ENCODE peak calls at places on chromosome 7, in nine cellular contexts. L, J, Q, X, E, D, K, C and R are unnamed samples. For H3K27me3 and H3K4me1, the result is how much of the 10 kb centered on the place peaks cover.

GRCh38 chr7:99729501-99730261 is 5.3 kb downstream of the CYP3A7 start:
- DNase-seq in Q (no peak), D (no peak), L (no peak), J (no peak), X (no peak), C (no peak), K (no peak), E (no peak), R (no peak)

GRCh38 chr7:38656976-38657375 is 25.8 kb upstream of the AMPH start:
- DNase-seq in J (no peak), L (no peak), X (no peak), D (no peak), E (no peak), Q (no peak), K (no peak), C (no peak), R (no peak)

GRCh38 chr7:158782638-158783490 is 46.4 kb downstream of the ESYT2 start:
- DNase-seq in D (no peak), Q (no peak), J (no peak), L (no peak), E (peak), X (no peak), K (peak), C (peak), R (peak)

GRCh38 chr7:35645691-35646090 is 49.2 kb downstream of the HERPUD2 start:
- DNase-seq in Q (no peak), X (no peak), C (no peak), L (no peak), E (no peak), K (no peak), D (no peak), J (no peak), R (no peak)

GRCh38 chr7:71237945-71238344 is 106.0 kb downstream of the GALNT17 start:
- DNase-seq in C (peak), Q (no peak), K (no peak), X (peak), L (no peak), E (no peak), D (no peak), J (no peak), R (peak)

GRCh38 chr7:130135208-130136205 is 65.2 kb downstream of the KLHDC10 start:
- DNase-seq in D (no peak), K (peak), Q (no peak), C (no peak), L (no peak), X (no peak), J (no peak), E (no peak), R (no peak)

GRCh38 chr7:39667354-39667923 is 44.1 kb downstream of the RALA start:
- DNase-seq in L (no peak), X (no peak), K (no peak), D (no peak), C (no peak), J (no peak), Q (no peak), E (no peak), R (no peak)

GRCh38 chr7:129786825-129787563 is 165.8 kb downstream of the UBE2H start:
- DNase-seq in K (no peak), E (no peak), D (no peak), C (no peak), X (no peak), J (no peak), Q (no peak), L (no peak), R (no peak)

GRCh38 chr7:118079369-118079768 is 104.6 kb upstream of the LSM8 start:
- DNase-seq in C (no peak), E (no peak), X (no peak), D (no peak), Q (no peak), J (no peak), L (no peak), K (peak), R (no peak)

GRCh38 chr7:117323585-117323876 is 673 bp upstream of the WNT2 start:
- DNase-seq in E (no peak), K (no peak), D (no peak), Q (no peak), J (no peak), X (peak), L (no peak), C (no peak), R (no peak)

GRCh38 chr7:75050501-75050900 is 23.1 kb downstream of the RCC1L start:
- DNase-seq in E (no peak), D (no peak), K (no peak), L (no peak), X (no peak), C (no peak), Q (no peak), J (no peak), R (no peak)

GRCh38 chr7:51054231-51054630 is 262.4 kb downstream of the COBL start:
- DNase-seq in K (no peak), Q (no peak), E (no peak), C (no peak), J (no peak), D (no peak), L (no peak), X (no peak), R (no peak)

GRCh38 chr7:42661312-42661711 is 250.6 kb downstream of the C7orf25 start:
- DNase-seq in D (no peak), Q (peak), E (no peak), X (no peak), L (no peak), J (no peak), C (no peak), K (no peak), R (no peak)

GRCh38 chr7:93159490-93159889 is 11.3 kb upstream of the SAMD9L start:
- DNase-seq in X (no peak), E (no peak), C (no peak), J (no peak), D (no peak), L (no peak), K (peak), Q (no peak), R (no peak)

GRCh38 chr7:134458806-134459698 is at the start of gene AKR1B1:
- DNase-seq in J (peak), E (peak), Q (peak), X (peak), L (peak), D (peak), K (peak), C (peak), R (peak)

GRCh38 chr7:84985073-84985784 is 201.6 kb downstream of the SEMA3D start:
- DNase-seq in X (no peak), Q (no peak), J (no peak), L (no peak), K (peak), D (no peak), E (no peak), C (no peak), R (no peak)

GRCh38 chr7:28533731-28534531 is 121.6 kb downstream of the CREB5 start:
- DNase-seq in L (no peak), C (peak), E (no peak), D (no peak), X (no peak), K (peak), Q (no peak), J (no peak), R (peak)

GRCh38 chr7:84399661-84400060 is 205.1 kb upstream of the SEMA3A start:
- DNase-seq in Q (no peak), K (no peak), J (no peak), X (no peak), C (no peak), D (no peak), L (no peak), E (no peak), R (no peak)

GRCh38 chr7:50560865-50561351 is 4.3 kb downstream of the DDC start:
- DNase-seq in Q (no peak), D (no peak), E (no peak), J (peak), X (no peak), L (no peak), K (no peak), C (no peak), R (no peak)

GRCh38 chr7:8147004-8147403 is 115.0 kb downstream of the ICA1 start:
- DNase-seq in Q (no peak), L (no peak), C (no peak), D (no peak), K (no peak), X (peak), J (no peak), E (no peak), R (no peak)

GRCh38 chr7:93715234-93715633 is 140.7 kb upstream of the CALCR start:
- DNase-seq in Q (peak), E (peak), J (peak), X (peak), L (no peak), D (no peak), C (peak), K (peak), R (peak)

GRCh38 chr7:32316831-32317230 is 173.3 kb downstream of the LSM5 start:
- DNase-seq in C (no peak), J (no peak), E (no peak), X (no peak), Q (no peak), D (no peak), L (no peak), K (no peak), R (no peak)

GRCh38 chr7:127514499-127514898 is 70.9 kb downstream of the GCC1 start:
- DNase-seq in E (no peak), J (no peak), X (no peak), Q (peak), D (no peak), C (no peak), L (peak), K (peak), R (no peak)

GRCh38 chr7:123867220-123867619 is 22.3 kb downstream of the HYAL4 start:
- DNase-seq in D (no peak), C (no peak), L (no peak), X (no peak), Q (no peak), K (peak), J (no peak), E (no peak), R (no peak)

GRCh38 chr7:76515999-76516443 is 5.7 kb downstream of the UPK3B start:
- DNase-seq in Q (no peak), J (peak), L (peak), C (no peak), E (peak), K (peak), D (no peak), X (no peak), R (peak)

GRCh38 chr7:151869457-151869856 is 7.5 kb downstream of the PRKAG2 start:
- DNase-seq in J (peak), L (no peak), Q (no peak), K (no peak), C (no peak), E (no peak), D (no peak), X (no peak), R (no peak)

GRCh38 chr7:98591926-98592325 is 25.2 kb upstream of the NPTX2 start:
- DNase-seq in E (no peak), X (no peak), J (no peak), D (no peak), L (no peak), K (no peak), Q (no peak), C (no peak), R (no peak)

GRCh38 chr7:25359471-25360059 is 131.3 kb upstream of the NPVF start:
- DNase-seq in Q (no peak), C (no peak), J (no peak), K (no peak), X (no peak), E (no peak), D (no peak), L (no peak), R (no peak)

GRCh38 chr7:70698219-70698832 is 433.6 kb upstream of the GALNT17 start:
- DNase-seq in L (peak), J (no peak), E (no peak), X (peak), D (no peak), Q (no peak), C (no peak), K (peak), R (no peak)

GRCh38 chr7:91345449-91345848 is 81.2 kb downstream of the FZD1 start:
- DNase-seq in D (no peak), J (no peak), C (no peak), Q (no peak), L (no peak), E (no peak), X (no peak), K (no peak), R (no peak)

GRCh38 chr7:139758388-139758787 is 19.4 kb downstream of the HIPK2 start:
- DNase-seq in C (no peak), L (no peak), E (no peak), X (no peak), J (peak), Q (no peak), D (no peak), K (no peak), R (no peak)

GRCh38 chr7:30171753-30172447 is 37.1 kb downstream of the MTURN start:
- DNase-seq in C (no peak), J (no peak), D (no peak), L (no peak), X (no peak), E (no peak), K (peak), Q (no peak), R (no peak)

GRCh38 chr7:81234896-81235295 is 316.0 kb upstream of the SEMA3C start:
- DNase-seq in C (no peak), X (no peak), Q (no peak), E (no peak), L (no peak), J (no peak), K (peak), D (no peak), R (peak)

GRCh38 chr7:91228927-91229326 is 35.3 kb upstream of the FZD1 start:
- DNase-seq in X (no peak), D (no peak), J (no peak), Q (no peak), K (peak), C (no peak), E (no peak), L (no peak), R (no peak)

GRCh38 chr7:116968626-116969025 is 15.3 kb downstream of the ST7 start:
- DNase-seq in L (no peak), K (no peak), Q (no peak), J (no peak), C (no peak), D (no peak), X (no peak), E (no peak), R (no peak)

GRCh38 chr7:265192-265997 is 24.6 kb upstream of the FOXL3 start:
- DNase-seq in E (peak), C (no peak), X (no peak), J (peak), D (no peak), L (no peak), K (no peak), Q (no peak), R (no peak)

GRCh38 chr7:378041-378420 is 88.1 kb downstream of the FOXL3 start:
- DNase-seq in J (peak), K (no peak), C (peak), L (no peak), D (no peak), E (peak), X (no peak), Q (no peak), R (peak)

GRCh38 chr7:17939670-17940301 is 508 bp downstream of the SNX13 start:
- DNase-seq in K (peak), X (peak), Q (no peak), J (peak), L (no peak), D (peak), C (no peak), E (no peak), R (peak)

GRCh38 chr7:27212587-27213149 is 12.8 kb upstream of the HOXA13 start:
- DNase-seq in X (no peak), D (no peak), Q (no peak), K (no peak), L (no peak), E (no peak), C (no peak), J (no peak), R (no peak)

GRCh38 chr7:27210441-27211083 is 10.7 kb upstream of the HOXA13 start:
- DNase-seq in J (no peak), Q (no peak), L (no peak), D (no peak), E (no peak), C (peak), X (no peak), K (peak), R (peak)

GRCh38 chr7:27211084-27211446 is 11.2 kb upstream of the HOXA13 start:
- DNase-seq in L (no peak), C (no peak), D (no peak), E (no peak), Q (no peak), K (no peak), X (no peak), J (no peak), R (no peak)

GRCh38 chr7:27213150-27213903 is 13.4 kb upstream of the HOXA13 start:
- DNase-seq in K (no peak), X (no peak), L (no peak), C (no peak), E (no peak), J (no peak), Q (no peak), D (no peak), R (no peak)

GRCh38 chr7:27211694-27212316 is 11.9 kb upstream of the HOXA13 start:
- DNase-seq in K (no peak), E (no peak), J (no peak), L (no peak), Q (no peak), D (no peak), X (no peak), C (no peak), R (no peak)
- H3K27me3 ChIP-seq in K (half or more), E (half or more), J (under half), L (under half), Q (under half), D (half or more), X (under half), C (under half), R (under half)

DNA sequence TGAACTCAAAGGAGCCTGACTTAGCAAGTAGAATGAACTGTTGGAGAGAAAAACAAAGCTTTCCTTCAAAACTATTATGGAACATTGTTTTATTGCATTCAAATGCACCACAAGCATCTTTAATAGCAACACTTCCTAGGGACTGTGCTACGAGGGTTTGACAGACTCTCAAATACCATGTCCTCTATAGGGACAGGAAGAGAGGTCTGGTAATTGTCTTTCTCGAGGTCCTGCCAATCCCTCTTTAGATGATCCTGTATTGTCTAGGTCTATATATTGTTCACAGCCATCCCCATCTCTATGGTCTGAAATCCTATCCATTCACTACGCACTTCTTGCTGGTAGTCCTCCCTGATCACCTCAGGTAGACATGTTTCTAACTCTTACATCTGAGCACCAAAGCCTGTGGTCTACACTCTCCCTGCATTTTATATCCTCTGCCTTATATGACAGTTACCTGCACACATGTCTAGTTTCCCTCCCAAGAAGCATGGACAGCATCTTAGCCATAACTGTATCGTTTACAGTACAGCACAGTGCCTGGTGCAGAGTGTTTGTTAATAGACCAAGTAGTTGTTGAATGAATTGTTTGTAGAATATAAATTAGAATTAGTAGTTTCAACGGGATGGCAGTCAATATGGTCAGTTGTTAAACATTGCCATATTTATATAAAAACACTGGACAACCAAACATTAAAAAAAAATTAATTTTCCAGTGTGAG is 21.7 kb upstream of the LRRC17 start:
- DNase-seq in D (no peak), L (no peak), E (no peak), J (no peak), Q (no peak), K (no peak), X (no peak), C (no peak), R (no peak)
- H3K4me1 ChIP-seq in D (under half), L (under half), E (under half), J (under half), Q (under half), K (under half), X (under half), C (under half), R (under half)

GRCh38 chr7:155222578-155222977 is 75.1 kb upstream of the INSIG1 start:
- DNase-seq in L (no peak), E (no peak), K (no peak), X (no peak), D (no peak), Q (no peak), C (no peak), J (peak), R (no peak)

GRCh38 chr7:155223503-155223902 is 74.2 kb upstream of the INSIG1 start:
- DNase-seq in K (no peak), X (no peak), D (no peak), L (no peak), E (no peak), C (no peak), Q (no peak), J (no peak), R (no peak)

GRCh38 chr7:155224116-155224811 is 73.4 kb upstream of the INSIG1 start:
- DNase-seq in C (no peak), Q (no peak), K (no peak), X (no peak), L (no peak), J (no peak), E (no peak), D (no peak), R (no peak)

GRCh38 chr7:155222046-155222445 is 75.6 kb upstream of the INSIG1 start:
- DNase-seq in X (no peak), K (no peak), J (no peak), L (no peak), D (no peak), E (no peak), C (no peak), Q (no peak), R (no peak)

GRCh38 chr7:155223021-155223420 is 74.7 kb upstream of the INSIG1 start:
- DNase-seq in Q (no peak), X (no peak), L (no peak), C (no peak), D (no peak), J (no peak), K (no peak), E (no peak), R (peak)
- H3K27me3 ChIP-seq in Q (under half), X (under half), L (under half), C (under half), D (under half), J (under half), K (under half), E (under half), R (under half)

DNA sequence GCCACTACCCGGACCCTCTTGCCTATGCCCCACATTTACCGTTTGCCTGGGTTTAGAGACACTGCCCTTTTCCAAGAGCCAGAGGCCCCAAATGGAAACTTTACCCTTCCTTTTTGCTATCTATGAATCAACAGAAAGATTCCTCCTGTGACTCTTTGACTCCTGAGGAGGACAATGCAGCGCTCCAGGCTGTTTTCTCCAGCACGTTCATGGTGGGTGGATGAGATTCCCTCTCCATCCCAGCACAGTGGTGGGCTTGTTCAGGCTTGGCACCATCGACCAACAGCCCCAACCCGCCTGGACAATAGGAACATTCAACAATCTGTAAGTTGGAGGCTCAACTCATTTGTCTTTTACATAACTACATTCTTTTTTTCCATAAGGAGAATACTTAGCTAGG is 55.9 kb downstream of the DLD start:
- DNase-seq in K (no peak), E (no peak), D (no peak), C (no peak), Q (no peak), J (no peak), X (no peak), L (no peak), R (no peak)
- H3K4me1 ChIP-seq in K (under half), E (under half), D (under half), C (under half), Q (under half), J (under half), X (under half), L (under half), R (under half)

GRCh38 chr7:101175664-101176063 is 4.4 kb downstream of the NAT16 start:
- DNase-seq in D (no peak), X (no peak), L (no peak), J (no peak), K (no peak), E (no peak), C (no peak), Q (no peak), R (no peak)
- H3K27me3 ChIP-seq in D (under half), X (under half), L (half or more), J (under half), K (half or more), E (half or more), C (under half), Q (under half), R (under half)

DNA sequence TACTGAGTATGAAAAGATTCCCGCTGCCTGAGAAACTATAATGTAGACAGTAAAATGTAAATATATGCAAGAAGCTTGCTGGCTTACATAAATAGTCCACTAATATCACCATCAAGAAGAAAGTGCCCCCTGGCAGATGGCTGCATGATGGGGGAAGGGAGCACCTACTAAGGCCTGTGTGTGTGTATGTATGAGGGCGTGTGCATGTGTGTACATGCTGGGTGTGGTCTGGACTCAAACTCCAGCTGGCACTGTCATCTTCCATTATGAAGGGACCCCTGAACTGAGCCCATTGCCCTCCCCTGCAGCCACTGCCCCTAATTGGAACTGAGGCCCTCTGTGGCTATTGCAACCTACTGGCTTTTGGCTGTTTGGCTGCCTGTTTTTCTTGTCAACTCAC is 56.1 kb downstream of the HBP1 start:
- DNase-seq in X (no peak), E (no peak), J (no peak), C (no peak), D (no peak), L (no peak), Q (no peak), K (no peak), R (no peak)
- H3K4me1 ChIP-seq in X (under half), E (under half), J (under half), C (under half), D (under half), L (under half), Q (under half), K (under half), R (under half)

GRCh38 chr7:137655804-137656203 is 191.0 kb downstream of the DGKI start:
- DNase-seq in L (no peak), C (no peak), D (no peak), K (no peak), X (no peak), J (no peak), Q (no peak), E (no peak), R (no peak)
- H3K27me3 ChIP-seq in L (under half), C (under half), D (under half), K (under half), X (under half), J (under half), Q (under half), E (under half), R (under half)